ENCODE peak calls at places on chromosomes 13 and 19, in four cellular contexts. One of them, this sample, is unnamed.

GRCh38 chr13:110471833-110472162 is 89.7 kb downstream of the RAB20 start:
- DNase-seq in suprapubic skin: no peak
- DNase-seq in WTC11: no peak
- DNase-seq in foreskin fibroblast: no peak
- DNase-seq in this sample: no peak

GRCh38 chr19:55344444-55344843 is 4.8 kb downstream of the KMT5C start:
- DNase-seq in suprapubic skin: no peak
- DNase-seq in WTC11: no peak
- DNase-seq in foreskin fibroblast: no peak
- DNase-seq in this sample: no peak

GRCh38 chr13:96984061-96984508 is 10.2 kb downstream of the OXGR1 start:
- DNase-seq in WTC11: peak
- DNase-seq in suprapubic skin: no peak
- DNase-seq in foreskin fibroblast: no peak
- DNase-seq in this sample: no peak

GRCh38 chr19:43372462-43372861 is 19.0 kb downstream of the CD177 start:
- DNase-seq in foreskin fibroblast: no peak
- DNase-seq in suprapubic skin: no peak
- DNase-seq in WTC11: no peak
- DNase-seq in this sample: no peak

GRCh38 chr19:10338940-10339339 is 484 bp downstream of the ICAM3 start:
- DNase-seq in WTC11: no peak
- DNase-seq in foreskin fibroblast: no peak
- DNase-seq in suprapubic skin: no peak
- DNase-seq in this sample: no peak

GRCh38 chr13:91247768-91248167 is 99.7 kb upstream of the MIR17HG start:
- DNase-seq in foreskin fibroblast: no peak
- DNase-seq in suprapubic skin: no peak
- DNase-seq in WTC11: no peak
- DNase-seq in this sample: no peak

GRCh38 chr19:4911786-4912672 is 2.7 kb downstream of the UHRF1 start:
- DNase-seq in foreskin fibroblast: peak
- DNase-seq in suprapubic skin: no peak
- DNase-seq in WTC11: peak
- DNase-seq in this sample: peak

GRCh38 chr19:33248954-33249613 is 23.4 kb upstream of the SLC7A10 start:
- DNase-seq in WTC11: no peak
- DNase-seq in suprapubic skin: no peak
- DNase-seq in foreskin fibroblast: no peak
- DNase-seq in this sample: no peak

GRCh38 chr19:15113245-15114152 is 6.3 kb downstream of the SYDE1 start:
- DNase-seq in WTC11: peak
- DNase-seq in suprapubic skin: no peak
- DNase-seq in foreskin fibroblast: no peak
- DNase-seq in this sample: no peak

GRCh38 chr13:63455938-63456337 is 2040.3 kb upstream of the PCDH20 start:
- DNase-seq in foreskin fibroblast: no peak
- DNase-seq in suprapubic skin: no peak
- DNase-seq in WTC11: no peak
- DNase-seq in this sample: no peak
- TF ChIP-seq CTCF in foreskin fibroblast: peak
- TF ChIP-seq CTCF in suprapubic skin: no peak
- TF ChIP-seq CTCF in WTC11: peak
- TF ChIP-seq CTCF in this sample: no peak

GRCh38 chr19:58529405-58529804 is 9.8 kb upstream of the ZBTB45 start:
- DNase-seq in suprapubic skin: no peak
- DNase-seq in foreskin fibroblast: no peak
- DNase-seq in WTC11: no peak
- DNase-seq in this sample: no peak
- TF ChIP-seq CTCF in suprapubic skin: no peak
- TF ChIP-seq CTCF in foreskin fibroblast: no peak
- TF ChIP-seq CTCF in WTC11: no peak
- TF ChIP-seq CTCF in this sample: no peak

DNA sequence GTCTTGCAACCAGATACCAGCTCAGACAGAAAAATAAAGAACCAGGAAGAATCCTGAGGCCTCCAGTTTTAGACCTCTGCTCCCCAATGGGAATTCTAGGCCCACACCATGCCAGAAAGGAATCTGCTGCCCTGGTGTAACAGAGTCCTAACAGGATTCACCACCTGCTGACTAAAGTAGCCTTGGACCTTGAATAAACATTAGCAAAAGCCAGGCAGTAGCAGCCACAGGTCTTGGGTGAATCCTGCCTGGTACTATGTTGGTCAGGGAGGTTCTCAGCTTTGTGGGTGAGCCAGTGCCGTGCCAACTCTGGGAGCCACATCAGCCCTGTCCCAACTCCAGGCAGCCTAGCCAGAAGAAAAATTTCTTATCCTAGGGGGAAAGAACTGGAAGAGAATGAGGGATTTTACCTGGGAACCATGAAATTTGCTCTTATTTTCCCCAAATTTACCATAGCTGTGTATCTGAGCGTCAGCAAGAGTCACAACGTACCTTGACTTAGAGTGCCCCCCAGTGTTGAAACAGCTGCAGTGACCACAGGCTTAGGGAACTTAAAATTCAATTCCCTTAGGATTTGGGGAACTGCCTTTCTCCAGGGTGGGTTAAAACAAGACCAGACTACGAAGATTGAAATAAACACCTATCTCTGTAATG is 1895.6 kb upstream of the PRR20A start:
- DNase-seq in WTC11: peak
- DNase-seq in suprapubic skin: no peak
- DNase-seq in foreskin fibroblast: no peak
- DNase-seq in this sample: no peak
- TF ChIP-seq CTCF in WTC11: peak
- TF ChIP-seq CTCF in suprapubic skin: no peak
- TF ChIP-seq CTCF in foreskin fibroblast: no peak
- TF ChIP-seq CTCF in this sample: no peak

GRCh38 chr13:65985632-65986031 is 1244.5 kb downstream of the PCDH9 start:
- DNase-seq in suprapubic skin: no peak
- DNase-seq in foreskin fibroblast: no peak
- DNase-seq in WTC11: peak
- DNase-seq in this sample: no peak
- TF ChIP-seq CTCF in suprapubic skin: no peak
- TF ChIP-seq CTCF in foreskin fibroblast: no peak
- TF ChIP-seq CTCF in WTC11: no peak
- TF ChIP-seq CTCF in this sample: no peak

GRCh38 chr19:45973564-45974338 is at the start of gene NOVA2:
- DNase-seq in WTC11: peak
- DNase-seq in foreskin fibroblast: peak
- DNase-seq in suprapubic skin: no peak
- DNase-seq in this sample: no peak

GRCh38 chr19:45978156-45978555 is 4.5 kb upstream of the NOVA2 start:
- DNase-seq in WTC11: no peak
- DNase-seq in suprapubic skin: no peak
- DNase-seq in foreskin fibroblast: no peak
- DNase-seq in this sample: no peak

GRCh38 chr19:45975296-45975695 is 1.6 kb upstream of the NOVA2 start:
- DNase-seq in foreskin fibroblast: no peak
- DNase-seq in suprapubic skin: no peak
- DNase-seq in WTC11: no peak
- DNase-seq in this sample: no peak

GRCh38 chr19:45972944-45973525 is 630 bp downstream of the NOVA2 start:
- DNase-seq in WTC11: peak
- DNase-seq in suprapubic skin: no peak
- DNase-seq in foreskin fibroblast: no peak
- DNase-seq in this sample: no peak

GRCh38 chr19:45976180-45976579 is 2.5 kb upstream of the NOVA2 start:
- DNase-seq in suprapubic skin: no peak
- DNase-seq in foreskin fibroblast: no peak
- DNase-seq in WTC11: no peak
- DNase-seq in this sample: no peak
- TF ChIP-seq CTCF in suprapubic skin: no peak
- TF ChIP-seq CTCF in foreskin fibroblast: no peak
- TF ChIP-seq CTCF in WTC11: no peak
- TF ChIP-seq CTCF in this sample: no peak

GRCh38 chr13:84570831-84571230 is 688.6 kb upstream of the SLITRK1 start:
- DNase-seq in WTC11: no peak
- DNase-seq in suprapubic skin: no peak
- DNase-seq in foreskin fibroblast: peak
- DNase-seq in this sample: no peak

GRCh38 chr13:84571264-84571663 is 689.0 kb upstream of the SLITRK1 start:
- DNase-seq in WTC11: no peak
- DNase-seq in suprapubic skin: no peak
- DNase-seq in foreskin fibroblast: no peak
- DNase-seq in this sample: no peak

GRCh38 chr13:84574851-84575250 is 692.6 kb upstream of the SLITRK1 start:
- DNase-seq in foreskin fibroblast: peak
- DNase-seq in suprapubic skin: no peak
- DNase-seq in WTC11: no peak
- DNase-seq in this sample: no peak
- TF ChIP-seq CTCF in foreskin fibroblast: peak
- TF ChIP-seq CTCF in suprapubic skin: no peak
- TF ChIP-seq CTCF in WTC11: no peak
- TF ChIP-seq CTCF in this sample: no peak

DNA sequence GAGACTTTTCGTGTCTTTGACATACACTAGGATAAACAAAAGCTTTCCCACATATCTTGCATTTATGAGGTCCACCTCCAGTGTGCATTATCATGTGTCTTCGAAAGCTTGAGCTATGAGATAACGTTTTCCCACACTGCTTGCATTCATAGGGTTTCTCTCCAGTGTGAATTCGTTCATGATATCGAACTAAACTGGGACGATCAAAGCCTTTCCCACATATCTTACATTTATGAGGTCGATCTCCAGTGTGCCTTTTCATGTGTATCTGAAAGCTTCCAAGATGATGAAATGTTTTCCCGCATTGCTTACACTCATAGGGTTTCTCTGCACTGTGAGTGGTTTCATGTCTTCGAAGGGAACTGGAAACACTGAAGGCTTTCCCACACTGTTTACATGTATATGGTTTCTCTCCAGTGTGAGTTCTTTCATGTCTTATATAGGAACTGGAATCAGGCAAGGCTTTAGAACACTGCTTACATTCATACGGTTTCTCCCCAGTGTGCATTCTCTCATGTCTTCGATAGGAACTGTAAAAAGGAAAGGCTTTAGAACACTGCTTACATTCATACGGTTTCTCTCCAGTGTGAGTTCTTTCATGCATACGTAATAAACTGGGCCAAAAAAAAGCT is 14.5 kb downstream of the ZNF563 start:
- DNase-seq in foreskin fibroblast: no peak
- DNase-seq in WTC11: no peak
- DNase-seq in suprapubic skin: no peak
- DNase-seq in this sample: no peak
- TF ChIP-seq CTCF in foreskin fibroblast: no peak
- TF ChIP-seq CTCF in WTC11: no peak
- TF ChIP-seq CTCF in suprapubic skin: no peak
- TF ChIP-seq CTCF in this sample: no peak

DNA sequence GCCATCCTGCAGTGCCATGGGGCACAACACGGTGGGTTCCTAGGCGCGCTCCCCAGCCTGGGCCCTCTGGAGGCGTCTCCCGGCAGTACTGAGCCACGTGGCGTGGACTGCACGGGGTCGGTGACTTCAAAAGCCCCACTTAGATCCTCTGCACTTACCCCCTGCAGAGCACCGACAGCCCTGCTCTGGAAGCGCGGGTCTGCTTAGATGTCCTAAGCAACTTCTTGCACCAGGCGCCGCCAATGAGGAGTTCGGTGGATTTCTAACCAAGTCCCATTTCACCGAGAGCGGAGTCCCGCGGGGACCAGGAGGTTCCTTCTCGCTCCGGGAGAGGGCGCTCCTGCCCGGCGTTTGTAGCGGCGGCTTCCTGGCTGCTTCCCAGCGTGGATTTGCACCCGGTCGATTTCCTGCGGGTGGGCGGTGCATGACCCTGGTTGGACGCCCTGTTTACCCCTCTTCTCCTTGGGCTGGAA is 25.2 kb upstream of the ZNF845 start:
- DNase-seq in suprapubic skin: no peak
- DNase-seq in WTC11: peak
- DNase-seq in foreskin fibroblast: peak
- DNase-seq in this sample: no peak
- TF ChIP-seq CTCF in suprapubic skin: no peak
- TF ChIP-seq CTCF in WTC11: peak
- TF ChIP-seq CTCF in foreskin fibroblast: peak
- TF ChIP-seq CTCF in this sample: no peak

GRCh38 chr13:25062479-25062878 is 33.5 kb upstream of the PABPC3 start:
- DNase-seq in foreskin fibroblast: no peak
- DNase-seq in WTC11: no peak
- DNase-seq in suprapubic skin: no peak
- DNase-seq in this sample: no peak
- TF ChIP-seq CTCF in foreskin fibroblast: no peak
- TF ChIP-seq CTCF in WTC11: no peak
- TF ChIP-seq CTCF in suprapubic skin: no peak
- TF ChIP-seq CTCF in this sample: no peak

GRCh38 chr13:25046274-25046984 is 49.5 kb upstream of the PABPC3 start:
- DNase-seq in WTC11: peak
- DNase-seq in foreskin fibroblast: no peak
- DNase-seq in suprapubic skin: no peak
- DNase-seq in this sample: no peak
- TF ChIP-seq CTCF in WTC11: no peak
- TF ChIP-seq CTCF in foreskin fibroblast: no peak
- TF ChIP-seq CTCF in suprapubic skin: no peak
- TF ChIP-seq CTCF in this sample: no peak